ENCODE peak calls at places on chromosome 21, in seven cellular contexts. One of them, this sample, is unnamed.
A peak's percentile ranks its signal among the peaks of the same experiment; 100 is the strongest.

GRCh38 chr21:19228241-19228640 is 824.7 kb upstream of the TMPRSS15 start:
- DNase-seq in BJ: no peak
- DNase-seq in colonic mucosa: no peak
- DNase-seq in HFFc6: no peak
- DNase-seq in neural crest cell: no peak
- DNase-seq in WERI-Rb-1: no peak
- DNase-seq in endodermal cell: no peak
- DNase-seq in this sample: no peak

GRCh38 chr21:34115160-34115559 is 41.8 kb downstream of the MRPS6 start:
- DNase-seq in BJ: no peak
- DNase-seq in colonic mucosa: no peak
- DNase-seq in HFFc6: no peak
- DNase-seq in neural crest cell: no peak
- DNase-seq in WERI-Rb-1: no peak
- DNase-seq in endodermal cell: no peak
- DNase-seq in this sample: no peak

GRCh38 chr21:44897326-44898010 is 23.2 kb downstream of the ITGB2 start:
- DNase-seq in BJ: no peak
- DNase-seq in colonic mucosa: peak; percentile 79
- DNase-seq in HFFc6: no peak
- DNase-seq in neural crest cell: no peak
- DNase-seq in WERI-Rb-1: no peak
- DNase-seq in endodermal cell: peak; percentile 80
- DNase-seq in this sample: no peak

GRCh38 chr21:25298512-25299491 is 308.5 kb downstream of the MRPL39 start:
- DNase-seq in BJ: no peak
- DNase-seq in colonic mucosa: no peak
- DNase-seq in HFFc6: no peak
- DNase-seq in neural crest cell: no peak
- DNase-seq in WERI-Rb-1: no peak
- DNase-seq in endodermal cell: no peak
- DNase-seq in this sample: no peak

GRCh38 chr21:28439852-28440251 is 552.8 kb downstream of the LTN1 start:
- DNase-seq in BJ: no peak
- DNase-seq in colonic mucosa: no peak
- DNase-seq in HFFc6: peak; percentile 17
- DNase-seq in neural crest cell: no peak
- DNase-seq in WERI-Rb-1: no peak
- DNase-seq in endodermal cell: no peak
- DNase-seq in this sample: peak; percentile 85

GRCh38 chr21:29022141-29022540 is 2.3 kb upstream of the USP16 start:
- DNase-seq in BJ: no peak
- DNase-seq in colonic mucosa: no peak
- DNase-seq in HFFc6: no peak
- DNase-seq in neural crest cell: no peak
- DNase-seq in WERI-Rb-1: no peak
- DNase-seq in endodermal cell: no peak
- DNase-seq in this sample: no peak

GRCh38 chr21:45765375-45765774 is 121.8 kb downstream of the PCBP3 start:
- DNase-seq in BJ: no peak
- DNase-seq in colonic mucosa: no peak
- DNase-seq in HFFc6: no peak
- DNase-seq in neural crest cell: no peak
- DNase-seq in WERI-Rb-1: no peak
- DNase-seq in endodermal cell: no peak
- DNase-seq in this sample: no peak

GRCh38 chr21:45080639-45081414 is 6.4 kb downstream of the ADARB1 start:
- DNase-seq in BJ: no peak
- DNase-seq in colonic mucosa: no peak
- DNase-seq in HFFc6: peak; percentile 12
- DNase-seq in neural crest cell: no peak
- DNase-seq in WERI-Rb-1: no peak
- DNase-seq in endodermal cell: peak; percentile 27
- DNase-seq in this sample: no peak

GRCh38 chr21:43697758-43698643 is 20.9 kb upstream of the PDXK start:
- DNase-seq in BJ: no peak
- DNase-seq in colonic mucosa: no peak
- DNase-seq in HFFc6: no peak
- DNase-seq in neural crest cell: no peak
- DNase-seq in WERI-Rb-1: no peak
- DNase-seq in endodermal cell: no peak
- DNase-seq in this sample: no peak

GRCh38 chr21:44941567-44941966 is 1.7 kb downstream of the SLX9 start:
- DNase-seq in BJ: no peak
- DNase-seq in colonic mucosa: no peak
- DNase-seq in HFFc6: no peak
- DNase-seq in neural crest cell: no peak
- DNase-seq in WERI-Rb-1: no peak
- DNase-seq in endodermal cell: no peak
- DNase-seq in this sample: no peak

GRCh38 chr21:18170829-18171228 is 73.8 kb upstream of the CHODL start:
- DNase-seq in BJ: no peak
- DNase-seq in colonic mucosa: no peak
- DNase-seq in HFFc6: no peak
- DNase-seq in neural crest cell: no peak
- DNase-seq in WERI-Rb-1: no peak
- DNase-seq in endodermal cell: no peak
- DNase-seq in this sample: no peak

GRCh38 chr21:46180778-46181391 is 3.4 kb downstream of the SPATC1L start:
- DNase-seq in BJ: no peak
- DNase-seq in colonic mucosa: no peak
- DNase-seq in HFFc6: no peak
- DNase-seq in neural crest cell: no peak
- DNase-seq in WERI-Rb-1: no peak
- DNase-seq in endodermal cell: peak; percentile 45
- DNase-seq in this sample: no peak

GRCh38 chr21:31173881-31174555 is 135.7 kb upstream of the KRTAP19-8 start:
- DNase-seq in BJ: no peak
- DNase-seq in colonic mucosa: no peak
- DNase-seq in HFFc6: no peak
- DNase-seq in neural crest cell: no peak
- DNase-seq in WERI-Rb-1: no peak
- DNase-seq in endodermal cell: no peak
- DNase-seq in this sample: no peak

GRCh38 chr21:28111151-28111619 is 881.5 kb downstream of the LTN1 start:
- DNase-seq in BJ: peak; percentile 90
- DNase-seq in colonic mucosa: peak; percentile 41
- DNase-seq in HFFc6: peak; percentile 48
- DNase-seq in neural crest cell: no peak
- DNase-seq in WERI-Rb-1: no peak
- DNase-seq in endodermal cell: no peak
- DNase-seq in this sample: peak; percentile 97

GRCh38 chr21:45834821-45835293 is 146.7 kb upstream of the COL6A1 start:
- DNase-seq in BJ: no peak
- DNase-seq in colonic mucosa: no peak
- DNase-seq in HFFc6: no peak
- DNase-seq in neural crest cell: no peak
- DNase-seq in WERI-Rb-1: no peak
- DNase-seq in endodermal cell: no peak
- DNase-seq in this sample: no peak

GRCh38 chr21:33414926-33415325 is 11.7 kb downstream of the IFNGR2 start:
- DNase-seq in BJ: no peak
- DNase-seq in colonic mucosa: no peak
- DNase-seq in HFFc6: no peak
- DNase-seq in neural crest cell: no peak
- DNase-seq in WERI-Rb-1: no peak
- DNase-seq in endodermal cell: no peak
- DNase-seq in this sample: no peak

GRCh38 chr21:37077403-37077802 is 4.3 kb downstream of the TTC3 start:
- DNase-seq in BJ: no peak
- DNase-seq in colonic mucosa: no peak
- DNase-seq in HFFc6: no peak
- DNase-seq in neural crest cell: no peak
- DNase-seq in WERI-Rb-1: no peak
- DNase-seq in endodermal cell: no peak
- DNase-seq in this sample: no peak

GRCh38 chr21:37082375-37082774 is 9.3 kb downstream of the TTC3 start:
- DNase-seq in BJ: no peak
- DNase-seq in colonic mucosa: no peak
- DNase-seq in HFFc6: no peak
- DNase-seq in neural crest cell: no peak
- DNase-seq in WERI-Rb-1: no peak
- DNase-seq in endodermal cell: no peak
- DNase-seq in this sample: no peak

GRCh38 chr21:37076087-37076486 is 3.0 kb downstream of the TTC3 start:
- DNase-seq in BJ: no peak
- DNase-seq in colonic mucosa: no peak
- DNase-seq in HFFc6: no peak
- DNase-seq in neural crest cell: no peak
- DNase-seq in WERI-Rb-1: no peak
- DNase-seq in endodermal cell: no peak
- DNase-seq in this sample: no peak

GRCh38 chr21:37082856-37083611 is 10.0 kb downstream of the TTC3 start:
- DNase-seq in BJ: no peak
- DNase-seq in colonic mucosa: no peak
- DNase-seq in HFFc6: no peak
- DNase-seq in neural crest cell: no peak
- DNase-seq in WERI-Rb-1: no peak
- DNase-seq in endodermal cell: no peak
- DNase-seq in this sample: no peak

DNA sequence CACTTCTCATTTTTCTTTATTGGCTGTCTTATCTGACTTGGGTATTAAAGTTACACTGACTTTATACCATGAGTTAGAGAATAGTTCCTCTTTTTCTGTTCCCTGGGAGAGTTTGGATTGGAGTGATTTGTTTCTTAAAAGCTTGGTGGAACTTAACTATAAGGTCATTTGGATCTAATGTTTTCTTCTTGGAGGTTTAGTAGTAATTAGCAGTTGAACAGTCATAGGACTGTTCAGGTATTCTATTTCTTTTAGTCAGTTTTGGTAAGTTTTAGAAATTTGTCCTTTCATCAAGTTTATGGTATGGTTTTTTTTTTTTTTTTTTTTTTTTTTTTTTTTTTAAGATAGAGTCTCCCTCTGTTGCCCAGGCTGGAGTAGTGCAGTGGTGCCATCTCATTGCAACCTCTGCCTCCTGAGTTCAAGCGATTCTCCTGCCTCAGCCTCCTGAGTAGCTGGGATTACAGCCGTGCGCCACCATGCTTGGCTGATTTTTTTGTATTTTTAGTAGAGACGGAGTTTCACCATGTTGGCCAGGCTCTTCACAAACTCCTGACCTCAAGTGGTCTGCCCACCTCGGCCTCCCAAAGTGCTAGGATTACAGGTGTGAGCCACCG is 6.3 kb downstream of the TTC3 start:
- DNase-seq in BJ: no peak
- DNase-seq in colonic mucosa: no peak
- DNase-seq in HFFc6: no peak
- DNase-seq in neural crest cell: no peak
- DNase-seq in WERI-Rb-1: no peak
- DNase-seq in endodermal cell: no peak
- DNase-seq in this sample: no peak
- TF ChIP-seq CTCF in BJ: peak; percentile 19
- TF ChIP-seq CTCF in colonic mucosa: peak; percentile 49
- TF ChIP-seq CTCF in HFFc6: peak; percentile 66
- TF ChIP-seq CTCF in neural crest cell: peak; percentile 25
- TF ChIP-seq CTCF in WERI-Rb-1: no peak
- TF ChIP-seq CTCF in endodermal cell: peak; percentile 47
- TF ChIP-seq CTCF in this sample: peak; percentile 27

DNA sequence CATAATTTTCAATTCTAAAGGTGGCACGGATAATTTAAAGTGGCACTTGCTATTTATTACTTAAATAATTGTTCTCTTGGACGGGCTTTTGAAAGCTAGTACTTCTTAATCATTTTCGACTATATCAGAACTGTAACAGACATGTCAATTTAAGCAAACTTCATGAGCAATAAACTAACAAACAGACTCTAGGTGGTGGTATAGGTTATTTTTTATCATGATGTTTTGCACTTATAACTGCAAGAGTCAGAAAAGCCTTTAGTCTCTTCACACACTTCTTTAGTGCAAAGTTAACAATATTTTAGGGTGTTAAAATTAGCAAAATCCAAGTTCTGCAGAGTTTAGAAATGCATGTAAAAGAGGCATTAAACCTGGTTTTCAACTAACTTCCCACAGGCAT is 2.2 kb downstream of the NRIP1 start:
- DNase-seq in BJ: no peak
- DNase-seq in colonic mucosa: no peak
- DNase-seq in HFFc6: peak; percentile 8
- DNase-seq in neural crest cell: no peak
- DNase-seq in WERI-Rb-1: no peak
- DNase-seq in endodermal cell: no peak
- DNase-seq in this sample: no peak
- TF ChIP-seq CTCF in BJ: no peak
- TF ChIP-seq CTCF in colonic mucosa: peak; percentile 9
- TF ChIP-seq CTCF in HFFc6: peak; percentile 20
- TF ChIP-seq CTCF in neural crest cell: peak; percentile 41
- TF ChIP-seq CTCF in WERI-Rb-1: no peak
- TF ChIP-seq CTCF in endodermal cell: no peak
- TF ChIP-seq CTCF in this sample: no peak

DNA sequence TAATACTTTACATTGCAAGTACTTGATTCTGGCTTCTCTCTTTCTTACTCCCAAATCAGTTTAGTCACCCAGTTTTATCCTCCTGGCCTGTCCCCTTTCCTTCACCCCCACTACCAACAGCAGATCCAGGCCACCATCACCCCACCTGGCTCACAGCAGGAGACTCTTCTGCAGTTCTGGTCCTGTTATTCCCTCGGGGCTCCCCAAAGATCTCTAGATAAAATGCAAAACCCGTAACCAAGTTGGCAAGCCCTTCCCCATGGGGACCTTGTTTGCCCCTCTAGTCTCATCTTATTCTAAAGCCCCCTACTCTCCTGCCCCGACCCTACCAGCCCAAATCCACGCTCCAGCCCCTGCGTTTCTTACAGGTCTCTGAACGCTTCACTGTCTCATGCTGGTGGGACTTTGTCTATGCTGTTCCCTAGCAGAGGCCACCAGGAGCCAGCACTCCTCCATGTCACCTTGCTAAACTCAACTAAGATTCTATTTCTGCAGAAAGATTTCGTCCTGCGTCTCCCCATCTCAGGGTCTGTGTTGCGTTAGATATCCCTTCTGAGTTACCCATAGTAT is 4.0 kb downstream of the ABCG1 start:
- DNase-seq in BJ: no peak
- DNase-seq in colonic mucosa: no peak
- DNase-seq in HFFc6: no peak
- DNase-seq in neural crest cell: no peak
- DNase-seq in WERI-Rb-1: no peak
- DNase-seq in endodermal cell: peak; percentile 14
- DNase-seq in this sample: no peak
- TF ChIP-seq CTCF in BJ: no peak
- TF ChIP-seq CTCF in colonic mucosa: no peak
- TF ChIP-seq CTCF in HFFc6: no peak
- TF ChIP-seq CTCF in neural crest cell: no peak
- TF ChIP-seq CTCF in WERI-Rb-1: no peak
- TF ChIP-seq CTCF in endodermal cell: no peak
- TF ChIP-seq CTCF in this sample: no peak

DNA sequence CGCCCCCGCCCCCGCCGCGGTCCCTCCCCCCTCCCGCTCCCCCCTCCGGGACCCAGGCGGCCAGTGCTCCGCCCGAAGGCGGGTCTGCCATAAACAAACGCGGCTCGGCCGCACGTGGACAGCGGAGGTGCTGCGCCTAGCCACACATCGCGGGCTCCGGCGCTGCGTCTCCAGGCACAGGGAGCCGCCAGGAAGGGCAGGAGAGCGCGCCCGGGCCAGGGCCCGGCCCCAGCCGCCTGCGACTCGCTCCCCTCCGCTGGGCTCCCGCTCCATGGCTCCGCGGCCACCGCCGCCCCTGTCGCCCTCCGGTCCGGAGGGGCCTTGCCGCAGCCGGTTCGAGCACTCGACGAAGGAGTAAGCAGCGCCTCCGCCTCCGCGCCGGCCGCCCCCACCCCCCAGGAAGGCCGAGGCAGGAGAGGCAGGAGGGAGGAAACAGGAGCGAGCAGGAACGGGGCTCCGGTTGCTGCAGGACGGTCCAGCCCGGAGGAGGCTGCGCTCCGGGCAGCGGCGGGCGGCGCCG is at the start of gene SIM2:
- DNase-seq in BJ: no peak
- DNase-seq in colonic mucosa: no peak
- DNase-seq in HFFc6: no peak
- DNase-seq in neural crest cell: peak; percentile 25
- DNase-seq in WERI-Rb-1: peak; percentile 58
- DNase-seq in endodermal cell: peak; percentile 86
- DNase-seq in this sample: no peak
- TF ChIP-seq CTCF in BJ: no peak
- TF ChIP-seq CTCF in colonic mucosa: no peak
- TF ChIP-seq CTCF in HFFc6: no peak
- TF ChIP-seq CTCF in neural crest cell: no peak
- TF ChIP-seq CTCF in WERI-Rb-1: no peak
- TF ChIP-seq CTCF in endodermal cell: no peak
- TF ChIP-seq CTCF in this sample: no peak

This sample was measured in HFF-Myc.